ENCODE peak calls at places on chromosomes 11 and 22, in nine cellular contexts. One of them, this sample, is unnamed.

GRCh38 chr11:115580927-115581680 is 76.9 kb upstream of the CADM1 start:
- DNase-seq in CD4-positive, CD25-positive, alpha-beta regulatory T cell: no peak
- DNase-seq in ovary: no peak
- DNase-seq in AG09309: no peak
- DNase-seq in HFF-Myc: peak
- DNase-seq in lower leg skin: no peak
- DNase-seq in cardiac fibroblast: peak
- DNase-seq in osteoblast: no peak
- DNase-seq in cardiac muscle cell: peak
- DNase-seq in this sample: peak

GRCh38 chr11:45651841-45652745 is 13.3 kb downstream of the CHST1 start:
- DNase-seq in lower leg skin: peak
- DNase-seq in cardiac fibroblast: no peak
- DNase-seq in AG09309: no peak
- DNase-seq in ovary: no peak
- DNase-seq in HFF-Myc: no peak
- DNase-seq in osteoblast: peak
- DNase-seq in CD4-positive, CD25-positive, alpha-beta regulatory T cell: no peak
- DNase-seq in cardiac muscle cell: no peak
- DNase-seq in this sample: no peak

GRCh38 chr11:82024760-82025159 is 708.9 kb downstream of the FAM181B start:
- DNase-seq in CD4-positive, CD25-positive, alpha-beta regulatory T cell: no peak
- DNase-seq in AG09309: no peak
- DNase-seq in cardiac fibroblast: no peak
- DNase-seq in osteoblast: no peak
- DNase-seq in cardiac muscle cell: no peak
- DNase-seq in ovary: no peak
- DNase-seq in lower leg skin: no peak
- DNase-seq in HFF-Myc: no peak
- DNase-seq in this sample: no peak

GRCh38 chr11:134098566-134099184 is 29.8 kb downstream of the JAM3 start:
- DNase-seq in AG09309: no peak
- DNase-seq in CD4-positive, CD25-positive, alpha-beta regulatory T cell: no peak
- DNase-seq in osteoblast: no peak
- DNase-seq in cardiac fibroblast: peak
- DNase-seq in HFF-Myc: no peak
- DNase-seq in lower leg skin: no peak
- DNase-seq in cardiac muscle cell: peak
- DNase-seq in ovary: no peak
- DNase-seq in this sample: peak

GRCh38 chr11:6576471-6577373 is 26.7 kb downstream of the RRP8 start:
- DNase-seq in cardiac fibroblast: peak
- DNase-seq in ovary: peak
- DNase-seq in osteoblast: no peak
- DNase-seq in lower leg skin: no peak
- DNase-seq in AG09309: peak
- DNase-seq in HFF-Myc: peak
- DNase-seq in CD4-positive, CD25-positive, alpha-beta regulatory T cell: no peak
- DNase-seq in cardiac muscle cell: no peak
- DNase-seq in this sample: no peak

GRCh38 chr11:102800774-102801173 is 2.8 kb upstream of the MMP1 start:
- DNase-seq in lower leg skin: no peak
- DNase-seq in AG09309: no peak
- DNase-seq in cardiac fibroblast: no peak
- DNase-seq in ovary: no peak
- DNase-seq in CD4-positive, CD25-positive, alpha-beta regulatory T cell: no peak
- DNase-seq in HFF-Myc: no peak
- DNase-seq in cardiac muscle cell: no peak
- DNase-seq in osteoblast: no peak
- DNase-seq in this sample: no peak

GRCh38 chr11:70572974-70573260 is 174.6 kb downstream of the CTTN start:
- DNase-seq in AG09309: no peak
- DNase-seq in cardiac fibroblast: no peak
- DNase-seq in osteoblast: no peak
- DNase-seq in CD4-positive, CD25-positive, alpha-beta regulatory T cell: no peak
- DNase-seq in ovary: no peak
- DNase-seq in cardiac muscle cell: no peak
- DNase-seq in HFF-Myc: no peak
- DNase-seq in lower leg skin: no peak
- DNase-seq in this sample: no peak

GRCh38 chr11:44030996-44031395 is 16.8 kb upstream of the ACCSL start:
- DNase-seq in cardiac fibroblast: no peak
- DNase-seq in ovary: no peak
- DNase-seq in CD4-positive, CD25-positive, alpha-beta regulatory T cell: no peak
- DNase-seq in osteoblast: no peak
- DNase-seq in cardiac muscle cell: no peak
- DNase-seq in AG09309: no peak
- DNase-seq in HFF-Myc: no peak
- DNase-seq in lower leg skin: no peak
- DNase-seq in this sample: no peak

GRCh38 chr22:46935506-46936377 is 173.3 kb downstream of the TBC1D22A start:
- DNase-seq in osteoblast: no peak
- DNase-seq in CD4-positive, CD25-positive, alpha-beta regulatory T cell: no peak
- DNase-seq in ovary: no peak
- DNase-seq in cardiac muscle cell: no peak
- DNase-seq in lower leg skin: peak
- DNase-seq in AG09309: no peak
- DNase-seq in HFF-Myc: no peak
- DNase-seq in cardiac fibroblast: no peak
- DNase-seq in this sample: peak

GRCh38 chr22:50184004-50184461 is 1.7 kb upstream of the TRABD start:
- DNase-seq in osteoblast: peak
- DNase-seq in lower leg skin: peak
- DNase-seq in cardiac muscle cell: peak
- DNase-seq in CD4-positive, CD25-positive, alpha-beta regulatory T cell: no peak
- DNase-seq in HFF-Myc: no peak
- DNase-seq in ovary: peak
- DNase-seq in cardiac fibroblast: peak
- DNase-seq in AG09309: no peak
- DNase-seq in this sample: no peak

GRCh38 chr11:18791175-18792065 is at the start of gene PTPN5:
- DNase-seq in cardiac fibroblast: no peak
- DNase-seq in osteoblast: peak
- DNase-seq in HFF-Myc: no peak
- DNase-seq in ovary: no peak
- DNase-seq in cardiac muscle cell: peak
- DNase-seq in AG09309: no peak
- DNase-seq in lower leg skin: no peak
- DNase-seq in CD4-positive, CD25-positive, alpha-beta regulatory T cell: no peak
- DNase-seq in this sample: no peak

GRCh38 chr11:100515087-100515486 is 172.0 kb upstream of the ARHGAP42 start:
- DNase-seq in osteoblast: no peak
- DNase-seq in cardiac fibroblast: peak
- DNase-seq in AG09309: no peak
- DNase-seq in cardiac muscle cell: peak
- DNase-seq in lower leg skin: no peak
- DNase-seq in ovary: no peak
- DNase-seq in HFF-Myc: no peak
- DNase-seq in CD4-positive, CD25-positive, alpha-beta regulatory T cell: no peak
- DNase-seq in this sample: no peak

GRCh38 chr22:19448076-19448607 is 631 bp upstream of the C22orf39 start:
- DNase-seq in lower leg skin: no peak
- DNase-seq in AG09309: no peak
- DNase-seq in osteoblast: peak
- DNase-seq in CD4-positive, CD25-positive, alpha-beta regulatory T cell: no peak
- DNase-seq in cardiac fibroblast: peak
- DNase-seq in cardiac muscle cell: peak
- DNase-seq in HFF-Myc: no peak
- DNase-seq in ovary: no peak
- DNase-seq in this sample: peak

GRCh38 chr22:37529652-37530345 is 10.6 kb upstream of the CARD10 start:
- DNase-seq in cardiac muscle cell: no peak
- DNase-seq in ovary: no peak
- DNase-seq in HFF-Myc: no peak
- DNase-seq in cardiac fibroblast: no peak
- DNase-seq in lower leg skin: no peak
- DNase-seq in CD4-positive, CD25-positive, alpha-beta regulatory T cell: no peak
- DNase-seq in osteoblast: peak
- DNase-seq in AG09309: no peak
- DNase-seq in this sample: peak

GRCh38 chr11:14110629-14111028 is 148.1 kb downstream of the SPON1 start:
- DNase-seq in cardiac muscle cell: no peak
- DNase-seq in cardiac fibroblast: no peak
- DNase-seq in lower leg skin: no peak
- DNase-seq in HFF-Myc: no peak
- DNase-seq in CD4-positive, CD25-positive, alpha-beta regulatory T cell: no peak
- DNase-seq in osteoblast: no peak
- DNase-seq in ovary: no peak
- DNase-seq in AG09309: no peak
- DNase-seq in this sample: peak

GRCh38 chr22:45703758-45704157 is 32.1 kb downstream of the ATXN10 start:
- DNase-seq in ovary: no peak
- DNase-seq in CD4-positive, CD25-positive, alpha-beta regulatory T cell: no peak
- DNase-seq in lower leg skin: no peak
- DNase-seq in cardiac fibroblast: no peak
- DNase-seq in osteoblast: no peak
- DNase-seq in HFF-Myc: no peak
- DNase-seq in cardiac muscle cell: peak
- DNase-seq in AG09309: no peak
- DNase-seq in this sample: no peak

GRCh38 chr22:38144025-38144405 is 33.5 kb upstream of the BAIAP2L2 start:
- DNase-seq in osteoblast: peak
- DNase-seq in ovary: no peak
- DNase-seq in HFF-Myc: no peak
- DNase-seq in lower leg skin: no peak
- DNase-seq in AG09309: no peak
- DNase-seq in cardiac fibroblast: no peak
- DNase-seq in cardiac muscle cell: no peak
- DNase-seq in CD4-positive, CD25-positive, alpha-beta regulatory T cell: no peak
- DNase-seq in this sample: peak

GRCh38 chr11:117640041-117640440 is 157.0 kb downstream of the DSCAML1 start:
- DNase-seq in osteoblast: no peak
- DNase-seq in cardiac fibroblast: no peak
- DNase-seq in cardiac muscle cell: no peak
- DNase-seq in CD4-positive, CD25-positive, alpha-beta regulatory T cell: no peak
- DNase-seq in lower leg skin: no peak
- DNase-seq in AG09309: no peak
- DNase-seq in HFF-Myc: no peak
- DNase-seq in ovary: no peak
- DNase-seq in this sample: no peak

GRCh38 chr22:23072035-23072910 is 2.0 kb downstream of the GNAZ start:
- DNase-seq in osteoblast: peak
- DNase-seq in lower leg skin: peak
- DNase-seq in cardiac fibroblast: no peak
- DNase-seq in HFF-Myc: no peak
- DNase-seq in AG09309: peak
- DNase-seq in cardiac muscle cell: no peak
- DNase-seq in CD4-positive, CD25-positive, alpha-beta regulatory T cell: no peak
- DNase-seq in ovary: no peak
- DNase-seq in this sample: no peak
- H3K4me3 ChIP-seq in osteoblast: no peak
- H3K4me3 ChIP-seq in lower leg skin: no peak
- H3K4me3 ChIP-seq in cardiac fibroblast: no peak
- H3K4me3 ChIP-seq in HFF-Myc: no peak
- H3K4me3 ChIP-seq in AG09309: no peak
- H3K4me3 ChIP-seq in cardiac muscle cell: no peak
- H3K4me3 ChIP-seq in CD4-positive, CD25-positive, alpha-beta regulatory T cell: no peak
- H3K4me3 ChIP-seq in ovary: no peak
- H3K4me3 ChIP-seq in this sample: no peak

DNA sequence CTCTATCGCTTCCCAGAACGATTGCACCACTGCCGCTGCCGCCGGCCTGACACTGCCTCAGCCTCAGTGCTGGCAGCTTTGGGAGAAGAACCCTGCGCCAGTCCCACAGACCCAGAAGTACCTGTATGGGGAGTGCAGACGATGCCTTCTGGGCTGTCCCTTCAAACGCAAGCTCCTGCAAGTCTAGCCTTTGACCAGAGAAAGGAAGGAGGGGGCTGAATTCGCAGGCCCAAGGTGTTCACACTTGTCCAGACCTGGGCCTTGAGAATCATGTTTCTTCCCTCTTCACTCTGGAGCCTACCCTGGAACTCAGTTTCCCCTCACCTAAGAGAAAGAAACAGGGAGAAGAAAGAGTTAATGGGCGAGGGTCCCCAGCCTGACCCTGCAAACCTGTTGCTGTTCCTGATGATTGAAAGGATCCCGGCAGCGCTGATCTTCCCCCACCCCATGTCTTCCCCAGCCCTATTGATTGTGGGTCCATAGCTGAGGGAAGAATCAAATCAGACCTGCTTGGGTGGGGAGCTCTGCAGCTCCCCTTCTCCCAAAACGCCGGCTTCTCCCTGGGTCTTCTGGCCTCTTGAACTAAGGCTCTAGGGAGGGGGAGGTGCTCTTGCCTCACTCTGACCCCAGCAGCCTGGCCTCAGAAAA is 786 bp upstream of the MCAM start:
- DNase-seq in ovary: no peak
- DNase-seq in AG09309: no peak
- DNase-seq in cardiac fibroblast: peak
- DNase-seq in osteoblast: peak
- DNase-seq in lower leg skin: no peak
- DNase-seq in HFF-Myc: no peak
- DNase-seq in cardiac muscle cell: no peak
- DNase-seq in CD4-positive, CD25-positive, alpha-beta regulatory T cell: no peak
- DNase-seq in this sample: no peak
- H3K4me3 ChIP-seq in ovary: peak
- H3K4me3 ChIP-seq in AG09309: no peak
- H3K4me3 ChIP-seq in cardiac fibroblast: peak
- H3K4me3 ChIP-seq in osteoblast: peak
- H3K4me3 ChIP-seq in lower leg skin: no peak
- H3K4me3 ChIP-seq in HFF-Myc: no peak
- H3K4me3 ChIP-seq in cardiac muscle cell: peak
- H3K4me3 ChIP-seq in CD4-positive, CD25-positive, alpha-beta regulatory T cell: no peak
- H3K4me3 ChIP-seq in this sample: no peak

DNA sequence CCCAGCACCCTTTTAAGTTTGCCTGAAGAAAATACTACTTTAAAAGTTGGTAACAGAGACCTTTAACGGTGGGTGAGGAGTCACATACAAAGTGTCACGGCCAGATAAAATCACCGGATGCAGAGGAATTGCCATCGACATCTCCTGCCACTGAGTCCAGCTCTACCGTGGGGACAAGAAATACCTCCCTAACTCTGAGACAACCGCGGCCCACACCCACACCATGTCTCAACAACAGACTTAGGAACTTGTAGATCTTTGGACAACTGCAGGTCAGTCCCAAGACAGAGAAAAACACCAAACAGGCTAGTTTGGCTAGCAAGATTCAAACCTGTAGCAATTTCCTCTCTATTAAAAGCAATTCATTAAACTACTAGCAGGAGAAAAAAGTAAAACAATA is 669 bp downstream of the ETS1 start:
- DNase-seq in cardiac muscle cell: no peak
- DNase-seq in cardiac fibroblast: no peak
- DNase-seq in AG09309: no peak
- DNase-seq in osteoblast: no peak
- DNase-seq in ovary: no peak
- DNase-seq in HFF-Myc: no peak
- DNase-seq in lower leg skin: no peak
- DNase-seq in CD4-positive, CD25-positive, alpha-beta regulatory T cell: no peak
- DNase-seq in this sample: no peak
- H3K4me3 ChIP-seq in cardiac muscle cell: no peak
- H3K4me3 ChIP-seq in cardiac fibroblast: peak
- H3K4me3 ChIP-seq in AG09309: no peak
- H3K4me3 ChIP-seq in osteoblast: no peak
- H3K4me3 ChIP-seq in ovary: no peak
- H3K4me3 ChIP-seq in HFF-Myc: no peak
- H3K4me3 ChIP-seq in lower leg skin: no peak
- H3K4me3 ChIP-seq in CD4-positive, CD25-positive, alpha-beta regulatory T cell: no peak
- H3K4me3 ChIP-seq in this sample: no peak

DNA sequence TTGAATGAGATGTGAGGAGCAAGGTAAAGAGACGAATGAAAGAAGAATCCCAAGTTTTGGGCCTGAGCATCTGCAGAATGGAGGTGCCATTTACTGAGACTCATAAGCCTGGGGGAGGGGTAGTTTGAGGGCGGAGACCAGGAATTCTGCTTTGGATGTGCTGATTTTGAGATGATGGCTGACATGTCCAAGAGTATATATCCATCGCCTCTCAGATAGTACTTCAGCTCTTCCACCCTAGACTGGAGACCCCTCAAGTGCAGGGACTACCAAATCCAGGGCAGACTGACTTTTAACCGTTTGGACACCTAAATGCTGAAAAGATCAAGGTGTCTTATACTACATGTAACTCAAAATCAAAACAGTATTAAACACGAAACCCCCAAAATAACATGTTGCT is 1.3 kb upstream of the SDF2L1 start:
- DNase-seq in cardiac fibroblast: no peak
- DNase-seq in ovary: no peak
- DNase-seq in CD4-positive, CD25-positive, alpha-beta regulatory T cell: no peak
- DNase-seq in lower leg skin: no peak
- DNase-seq in cardiac muscle cell: no peak
- DNase-seq in AG09309: no peak
- DNase-seq in osteoblast: peak
- DNase-seq in HFF-Myc: no peak
- DNase-seq in this sample: no peak
- H3K4me3 ChIP-seq in cardiac fibroblast: no peak
- H3K4me3 ChIP-seq in ovary: no peak
- H3K4me3 ChIP-seq in CD4-positive, CD25-positive, alpha-beta regulatory T cell: peak
- H3K4me3 ChIP-seq in lower leg skin: no peak
- H3K4me3 ChIP-seq in cardiac muscle cell: no peak
- H3K4me3 ChIP-seq in AG09309: no peak
- H3K4me3 ChIP-seq in osteoblast: no peak
- H3K4me3 ChIP-seq in HFF-Myc: no peak
- H3K4me3 ChIP-seq in this sample: no peak